ENCODE peak calls at places on chromosome 6, in nine cellular contexts. I is trophoblast cell; J is cardiac muscle cell; M is mesenchymal stem cell; W is upper lobe of right lung; B is CD4-positive, alpha-beta T cell; D is GM23338; X is iPS DF 6.9; A is heart right ventricle. U is an unnamed sample.
A peak's percentile ranks its signal among the peaks of the same experiment; 100 is the strongest.

GRCh38 chr6:4271761-4272505 is 136.6 kb upstream of the ECI2 start:
- DNase-seq in I (no peak), J (no peak), M (no peak), W (no peak), B (no peak), D (no peak), X (no peak), A (no peak), U (no peak)

GRCh38 chr6:152094992-152095592 is 287.6 kb downstream of the ESR1 start:
- DNase-seq in I (peak; percentile 98), J (peak; percentile 98), M (peak; percentile 98), W (no peak), B (no peak), D (no peak), X (no peak), A (peak; percentile 64), U (peak; percentile 93)

GRCh38 chr6:134937426-134937825 is 12.5 kb downstream of the ALDH8A1 start:
- DNase-seq in I (no peak), J (no peak), M (peak; percentile 38), W (no peak), B (no peak), D (no peak), X (no peak), A (no peak), U (no peak)

GRCh38 chr6:12751694-12752304 is 35.2 kb downstream of the PHACTR1 start:
- DNase-seq in I (peak; percentile 18), J (peak; percentile 72), M (peak; percentile 54), W (no peak), B (no peak), D (peak; percentile 90), X (no peak), A (peak; percentile 46), U (peak; percentile 53)

GRCh38 chr6:85803721-85804120 is 161.0 kb upstream of the SYNCRIP start:
- DNase-seq in I (no peak), J (no peak), M (no peak), W (no peak), B (no peak), D (no peak), X (no peak), A (no peak), U (no peak)

GRCh38 chr6:140857734-140858380 is 1274.9 kb upstream of the GJE1 start:
- DNase-seq in I (peak; percentile 4), J (peak; percentile 93), M (peak; percentile 85), W (no peak), B (no peak), D (no peak), X (no peak), A (no peak), U (no peak)

GRCh38 chr6:18154507-18155272 is at the start of gene TPMT:
- DNase-seq in I (no peak), J (no peak), M (no peak), W (no peak), B (no peak), D (peak; percentile 19), X (peak; percentile 41), A (no peak), U (no peak)

GRCh38 chr6:129276461-129276860 is 393.5 kb downstream of the LAMA2 start:
- DNase-seq in I (no peak), J (no peak), M (no peak), W (no peak), B (no peak), D (no peak), X (no peak), A (no peak), U (no peak)

GRCh38 chr6:90044833-90045337 is 150.6 kb downstream of the GJA10 start:
- DNase-seq in I (no peak), J (peak; percentile 25), M (peak; percentile 53), W (no peak), B (no peak), D (no peak), X (no peak), A (no peak), U (no peak)

GRCh38 chr6:154488276-154488627 is 22.2 kb downstream of the CNKSR3 start:
- DNase-seq in I (no peak), J (no peak), M (no peak), W (no peak), B (no peak), D (no peak), X (no peak), A (no peak), U (no peak)

GRCh38 chr6:82436740-82437139 is 73.1 kb downstream of the TPBG start:
- DNase-seq in I (no peak), J (no peak), M (no peak), W (no peak), B (no peak), D (no peak), X (no peak), A (no peak), U (no peak)

GRCh38 chr6:41729624-41730023 is 5.8 kb downstream of the TFEB start:
- DNase-seq in I (no peak), J (no peak), M (no peak), W (peak; percentile 8), B (no peak), D (peak; percentile 48), X (no peak), A (no peak), U (no peak)

GRCh38 chr6:90403489-90404381 is 107.1 kb upstream of the BACH2 start:
- DNase-seq in I (peak; percentile 96), J (peak; percentile 93), M (peak; percentile 56), W (no peak), B (no peak), D (peak; percentile 67), X (peak; percentile 29), A (no peak), U (peak; percentile 58)

GRCh38 chr6:22668307-22668706 is 98.9 kb downstream of the HDGFL1 start:
- DNase-seq in I (no peak), J (peak; percentile 20), M (no peak), W (no peak), B (no peak), D (no peak), X (no peak), A (peak; percentile 48), U (no peak)

GRCh38 chr6:104118274-104118673 is 741.4 kb downstream of the HACE1 start:
- DNase-seq in I (peak; percentile 8), J (peak; percentile 2), M (peak; percentile 85), W (no peak), B (no peak), D (no peak), X (no peak), A (no peak), U (no peak)

GRCh38 chr6:2807342-2808090 is 34.1 kb downstream of the SERPINB1 start:
- DNase-seq in I (no peak), J (peak; percentile 47), M (no peak), W (no peak), B (no peak), D (no peak), X (no peak), A (no peak), U (no peak)

GRCh38 chr6:144266091-144266649 is 19.0 kb upstream of the UTRN start:
- DNase-seq in I (peak; percentile 87), J (peak; percentile 88), M (peak; percentile 51), W (peak; percentile 70), B (no peak), D (peak; percentile 92), X (no peak), A (peak; percentile 72), U (peak; percentile 83)

GRCh38 chr6:167730441-167730840 is 96.3 kb upstream of the AFDN start:
- DNase-seq in I (no peak), J (no peak), M (no peak), W (no peak), B (no peak), D (no peak), X (no peak), A (no peak), U (no peak)

GRCh38 chr6:33320315-33321181 is 3.0 kb upstream of the ZBTB22 start:
- DNase-seq in I (peak; percentile 85), J (peak; percentile 94), M (peak; percentile 95), W (no peak), B (no peak), D (peak; percentile 41), X (no peak), A (peak; percentile 69), U (no peak)

GRCh38 chr6:38477680-38478260 is 162.0 kb downstream of the BTBD9 start:
- DNase-seq in I (no peak), J (no peak), M (no peak), W (no peak), B (no peak), D (peak; percentile 58), X (no peak), A (no peak), U (no peak)

GRCh38 chr6:38470548-38470947 is 169.2 kb downstream of the BTBD9 start:
- DNase-seq in I (no peak), J (no peak), M (no peak), W (no peak), B (no peak), D (no peak), X (no peak), A (no peak), U (no peak)

GRCh38 chr6:38476141-38476540 is 163.6 kb downstream of the BTBD9 start:
- DNase-seq in I (no peak), J (no peak), M (peak; percentile 9), W (no peak), B (no peak), D (no peak), X (no peak), A (no peak), U (no peak)
- H3K27ac ChIP-seq in I (no peak overlapping the region), J (no peak overlapping the region), M (no peak overlapping the region), W (no peak overlapping the region), B (no peak overlapping the region), D (no peak overlapping the region), X (no peak overlapping the region), A (no peak overlapping the region), U (no peak overlapping the region)

GRCh38 chr6:159170333-159170672 is 1.1 kb downstream of the FNDC1 start:
- DNase-seq in I (no peak), J (no peak), M (no peak), W (no peak), B (no peak), D (no peak), X (no peak), A (no peak), U (no peak)
- H3K27me3 ChIP-seq in I (peaks cover 38% of the 10 kb centered on the region), J (peaks cover 99% of the 10 kb centered on the region), M (peaks cover 14% of the 10 kb centered on the region), W (peaks cover 51% of the 10 kb centered on the region), B (peaks cover 77% of the 10 kb centered on the region), D (peaks cover 84% of the 10 kb centered on the region), X (peaks cover 31% of the 10 kb centered on the region), A (peaks cover 75% of the 10 kb centered on the region), U (no peaks in the 10 kb centered on the region)

GRCh38 chr6:39157511-39157910 is 42.5 kb upstream of the SAYSD1 start:
- DNase-seq in I (no peak), J (no peak), M (no peak), W (no peak), B (no peak), D (no peak), X (no peak), A (no peak), U (no peak)
- H3K27ac ChIP-seq in I (no peak overlapping the region), J (no peak overlapping the region), M (no peak overlapping the region), W (no peak overlapping the region), B (no peak overlapping the region), D (no peak overlapping the region), X (no peak overlapping the region), A (no peak overlapping the region), U (no peak overlapping the region)

DNA sequence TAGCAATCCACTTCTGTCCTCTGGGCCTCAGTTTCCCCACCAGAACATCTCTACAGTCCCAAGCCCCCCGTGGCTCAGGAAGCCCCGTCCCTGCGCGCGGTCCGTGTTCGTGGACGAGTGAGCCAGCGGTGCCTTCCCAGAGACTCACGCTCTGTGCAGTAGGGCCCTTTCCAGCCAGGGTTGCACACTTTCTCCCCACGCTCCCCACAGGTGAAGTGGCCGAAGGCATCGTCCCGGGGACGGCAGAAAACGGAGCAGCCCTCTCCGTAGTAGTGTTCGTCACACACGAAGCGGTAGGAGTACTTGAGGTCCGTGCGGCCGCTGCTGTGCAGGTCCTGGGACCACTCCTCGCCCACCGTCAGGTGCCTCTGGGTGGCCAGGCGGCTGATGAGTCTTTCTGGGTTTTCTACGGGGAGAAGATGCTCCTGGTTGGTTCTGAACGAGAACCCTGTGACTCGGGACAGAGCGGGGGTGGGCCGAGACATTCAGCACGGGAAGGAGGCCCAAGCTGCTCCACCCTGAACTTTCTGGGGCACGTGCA is 2.7 kb downstream of the DLL1 start:
- DNase-seq in I (no peak), J (no peak), M (no peak), W (no peak), B (no peak), D (no peak), X (no peak), A (no peak), U (no peak)
- H3K27me3 ChIP-seq in I (peaks cover 46% of the 10 kb centered on the region), J (peaks cover 66% of the 10 kb centered on the region), M (peaks cover 69% of the 10 kb centered on the region), W (peaks cover 34% of the 10 kb centered on the region), B (peaks cover 18% of the 10 kb centered on the region), D (peaks cover 69% of the 10 kb centered on the region), X (peaks cover 48% of the 10 kb centered on the region), A (no peaks in the 10 kb centered on the region), U (peaks cover 76% of the 10 kb centered on the region)

U was measured in SJSA1.